ENCODE peak calls at places on chromosome 15, in four cellular contexts. B is SK-N-SH, H is GM12878, A is H1. G is an unnamed sample.

GRCh38 chr15:90701048-90701447 is 16.1 kb upstream of the BLM start:
- DNase-seq in A (no peak), H (no peak), B (no peak), G (no peak)

GRCh38 chr15:66411190-66411589 is 24.5 kb downstream of the MAP2K1 start:
- DNase-seq in A (no peak), B (no peak), H (no peak), G (no peak)

GRCh38 chr15:101170568-101171350 is 81.1 kb downstream of the CHSY1 start:
- DNase-seq in A (no peak), H (no peak), B (no peak), G (no peak)

GRCh38 chr15:47803767-47804166 is 86.5 kb downstream of the SEMA6D start:
- DNase-seq in A (no peak), B (no peak), H (no peak), G (no peak)

GRCh38 chr15:93035953-93036810 is 52.8 kb downstream of the RGMA start:
- DNase-seq in A (peak), B (peak), H (no peak), G (peak)

GRCh38 chr15:54820811-54821210 is 375.9 kb downstream of the RSL24D1 start:
- DNase-seq in H (no peak), B (no peak), A (no peak), G (no peak)

GRCh38 chr15:40338041-40338657 is 2.6 kb downstream of the CCDC9B start:
- DNase-seq in A (peak), H (no peak), B (peak), G (peak)

GRCh38 chr15:58702233-58702632 is 47.3 kb downstream of the ADAM10 start:
- DNase-seq in A (no peak), H (no peak), B (no peak), G (no peak)

GRCh38 chr15:63094495-63094931 is 27.1 kb upstream of the LACTB start:
- DNase-seq in B (no peak), H (no peak), A (no peak), G (no peak)

GRCh38 chr15:41866872-41867579 is 26.8 kb downstream of the SPTBN5 start:
- DNase-seq in B (no peak), A (no peak), H (no peak), G (no peak)

GRCh38 chr15:42494998-42495360 is 455 bp upstream of the SNAP23 start:
- DNase-seq in H (no peak), B (peak), A (no peak), G (no peak)

GRCh38 chr15:36403351-36403750 is 176.1 kb upstream of the CDIN1 start:
- DNase-seq in B (no peak), A (no peak), H (no peak), G (no peak)

GRCh38 chr15:31557899-31558298 is 231.3 kb downstream of the KLF13 start:
- DNase-seq in B (no peak), A (no peak), H (no peak), G (no peak)

GRCh38 chr15:26050979-26051378 is 187.9 kb upstream of the ATP10A start:
- DNase-seq in H (no peak), A (no peak), B (peak), G (no peak)

GRCh38 chr15:48112242-48112641 is 8.5 kb upstream of the SLC24A5 start:
- DNase-seq in H (no peak), A (peak), B (peak), G (no peak)

GRCh38 chr15:65059931-65060596 is 7.7 kb downstream of the RASL12 start:
- DNase-seq in B (no peak), A (no peak), H (no peak), G (no peak)

GRCh38 chr15:48800811-48801460 is 9.9 kb downstream of the CEP152 start:
- DNase-seq in A (no peak), B (peak), H (no peak), G (peak)

GRCh38 chr15:52184721-52185120 is 6.5 kb downstream of the GNB5 start:
- DNase-seq in B (no peak), H (no peak), A (no peak), G (no peak)

GRCh38 chr15:73996939-73997338 is 2.4 kb downstream of the PML start:
- DNase-seq in A (no peak), H (no peak), B (no peak), G (no peak)

GRCh38 chr15:75348034-75348562 is 1.3 kb downstream of the NEIL1 start:
- DNase-seq in B (peak), H (no peak), A (peak), G (peak)

GRCh38 chr15:38826880-38827279 is 262.3 kb upstream of the RASGRP1 start:
- DNase-seq in H (no peak), A (no peak), B (no peak), G (no peak)
- TF ChIP-seq NRF1 in H (no peak), A (no peak), B (no peak), G (no peak)

GRCh38 chr15:72758195-72758594 is 25.4 kb downstream of the ADPGK start:
- DNase-seq in H (no peak), B (no peak), A (no peak), G (no peak)
- TF ChIP-seq CHD2 in H (no peak), B (no peak), A (no peak), G (no peak)

GRCh38 chr15:44132057-44132456 is 63.0 kb downstream of the FRMD5 start:
- DNase-seq in B (no peak), H (no peak), A (no peak), G (no peak)

GRCh38 chr15:44136991-44137477 is 58.0 kb downstream of the FRMD5 start:
- DNase-seq in H (no peak), B (no peak), A (no peak), G (no peak)

DNA sequence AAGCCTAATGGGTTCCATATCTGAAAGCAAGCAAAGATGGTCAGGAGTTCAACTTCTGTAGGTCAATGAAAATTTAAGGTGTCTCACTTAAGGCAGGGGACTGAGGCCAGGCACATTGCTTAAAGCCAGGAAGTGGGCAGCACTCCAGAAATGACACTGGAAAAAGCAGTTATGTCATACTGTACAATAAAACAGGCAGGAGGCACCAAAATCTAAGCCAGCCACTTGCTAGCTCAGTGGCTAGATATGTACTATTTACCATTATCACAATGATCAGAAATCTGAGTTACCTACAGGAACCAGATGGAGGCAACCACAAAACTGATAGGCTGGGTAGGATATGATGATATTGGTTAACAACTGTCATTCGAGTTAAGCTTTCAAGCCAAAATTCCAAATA is 57.3 kb downstream of the FRMD5 start:
- DNase-seq in B (peak), A (no peak), H (no peak), G (no peak)
- TF ChIP-seq NRF1 in B (no peak), A (no peak), H (no peak), G (no peak)

DNA sequence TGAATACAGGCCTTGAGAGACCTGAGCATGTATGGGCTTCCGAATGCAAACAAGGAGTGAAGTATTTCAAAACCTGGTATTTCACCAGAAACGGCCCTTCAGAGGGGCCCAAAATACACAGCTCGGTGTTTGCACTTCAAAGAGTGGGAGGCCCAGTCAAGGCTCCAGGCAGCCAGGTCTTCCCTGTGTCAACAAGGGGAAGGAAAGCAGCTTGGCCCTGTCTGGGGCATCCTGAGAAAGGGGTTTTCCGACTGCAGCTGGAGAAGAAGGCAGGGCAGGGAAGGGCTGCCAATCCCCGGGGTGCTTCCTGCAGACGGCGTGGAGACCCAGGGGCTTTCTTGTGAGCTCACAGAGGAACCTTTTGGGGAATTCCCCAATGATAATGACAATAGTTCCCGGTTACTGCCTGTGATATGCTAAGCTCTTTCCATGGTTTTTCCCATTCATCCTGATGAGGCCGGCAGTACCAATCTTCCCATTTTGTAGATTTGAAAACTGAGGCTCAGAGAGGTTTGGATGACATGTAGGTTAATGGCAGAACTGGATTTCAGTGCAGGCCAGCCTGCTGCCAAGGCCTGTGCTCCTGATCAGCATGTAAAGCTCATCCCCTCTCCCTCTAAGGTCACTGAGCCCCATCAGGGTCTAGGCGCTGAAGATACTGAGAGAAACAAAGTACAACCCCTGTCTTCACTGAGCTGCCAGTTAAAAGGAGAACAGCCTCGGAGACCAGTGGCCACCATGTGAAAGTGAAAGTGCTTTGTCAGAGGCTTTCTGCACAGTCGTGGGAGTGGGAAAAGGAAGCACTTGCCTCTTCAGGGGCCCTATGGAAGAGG is 43.0 kb upstream of the TLE3 start:
- DNase-seq in A (peak), H (no peak), B (no peak), G (no peak)
- TF ChIP-seq CHD2 in A (no peak), H (no peak), B (no peak), G (no peak)

GRCh38 chr15:38251726-38252480 is 733 bp upstream of the SPRED1 start:
- DNase-seq in A (peak), H (peak), B (peak), G (peak)

GRCh38 chr15:38252481-38253311 is at the start of gene SPRED1:
- DNase-seq in H (no peak), B (peak), A (peak), G (peak)

GRCh38 chr15:38255690-38256089 is 3.1 kb downstream of the SPRED1 start:
- DNase-seq in A (no peak), H (no peak), B (no peak), G (no peak)

GRCh38 chr15:38253448-38253847 is 812 bp downstream of the SPRED1 start:
- DNase-seq in H (no peak), A (no peak), B (no peak), G (peak)

DNA sequence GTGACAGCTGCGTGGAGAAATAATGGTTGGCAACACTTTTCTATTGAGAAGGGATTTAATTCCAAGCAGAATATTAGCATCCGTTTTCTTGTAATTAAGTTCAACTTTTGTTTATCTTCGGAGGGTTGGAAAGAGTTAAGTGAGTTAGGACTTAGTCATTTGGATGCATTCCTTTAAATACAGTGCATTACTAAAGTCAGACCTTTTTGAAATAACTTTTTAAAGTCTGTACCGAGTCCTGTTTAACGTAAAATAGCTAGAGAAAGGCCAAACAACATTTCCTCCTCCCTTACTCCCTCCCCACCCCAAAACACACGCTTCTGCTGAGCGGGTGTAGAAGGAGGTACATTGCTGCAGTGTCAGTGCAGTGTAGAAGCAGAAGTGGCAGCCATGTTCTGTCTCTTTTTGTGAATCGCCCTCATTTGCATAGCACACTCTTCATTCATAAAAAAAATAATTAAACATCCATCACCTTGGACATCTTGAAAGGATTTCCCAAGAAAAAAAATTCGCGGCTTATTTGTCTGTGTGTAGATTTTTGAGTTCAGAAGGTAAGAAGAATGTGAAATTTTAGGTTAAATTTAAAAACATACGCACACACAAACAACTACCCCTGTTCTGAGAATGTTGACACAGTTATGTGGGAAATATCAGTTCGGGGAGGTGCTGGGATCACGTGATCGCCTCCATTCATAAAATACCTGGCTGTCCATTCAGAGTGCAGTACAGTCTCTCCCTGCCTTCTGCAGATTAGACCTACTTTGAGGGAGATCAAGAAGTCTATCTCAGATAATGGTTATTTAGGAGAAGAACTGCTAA is 1.6 kb downstream of the SPRED1 start:
- DNase-seq in B (peak), A (no peak), H (peak), G (peak)
- TF ChIP-seq NRF1 in B (no peak), A (no peak), H (no peak), G (no peak)

DNA sequence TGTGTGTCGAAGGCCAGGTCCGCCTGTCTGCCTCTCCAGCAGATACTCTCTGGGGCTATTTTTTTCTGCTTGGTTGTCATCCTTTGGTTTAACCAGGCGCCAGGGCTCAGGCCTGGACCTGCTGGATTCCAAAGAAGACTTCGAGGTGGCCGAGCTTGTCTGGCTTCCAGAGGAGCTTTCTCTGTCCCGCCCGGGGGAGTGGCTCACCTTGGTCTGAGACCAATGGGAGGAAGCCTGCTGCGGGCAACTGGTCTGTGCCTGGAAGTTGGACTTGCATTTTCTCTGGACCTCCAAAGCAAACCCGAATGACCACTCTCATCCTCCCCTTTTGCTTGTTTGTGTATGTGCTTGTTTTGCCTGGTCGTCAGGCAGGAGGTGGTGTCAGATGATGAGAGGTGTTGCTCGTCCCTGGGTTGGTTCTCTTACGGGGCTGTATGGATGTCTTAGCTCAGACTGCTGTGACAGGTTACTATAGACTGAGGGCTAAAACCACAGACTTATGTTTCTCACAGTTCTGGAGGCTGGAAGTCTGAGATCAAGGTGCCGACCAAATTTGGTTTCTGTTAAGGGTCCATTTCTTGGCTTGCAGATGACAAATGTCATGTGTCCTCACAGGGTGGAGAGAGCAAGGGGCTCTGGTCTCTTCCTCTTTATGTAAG is 19.3 kb downstream of the IGF1R start:
- DNase-seq in H (no peak), B (no peak), A (peak), G (no peak)
- TF ChIP-seq CHD2 in H (no peak), B (no peak), A (no peak), G (no peak)

DNA sequence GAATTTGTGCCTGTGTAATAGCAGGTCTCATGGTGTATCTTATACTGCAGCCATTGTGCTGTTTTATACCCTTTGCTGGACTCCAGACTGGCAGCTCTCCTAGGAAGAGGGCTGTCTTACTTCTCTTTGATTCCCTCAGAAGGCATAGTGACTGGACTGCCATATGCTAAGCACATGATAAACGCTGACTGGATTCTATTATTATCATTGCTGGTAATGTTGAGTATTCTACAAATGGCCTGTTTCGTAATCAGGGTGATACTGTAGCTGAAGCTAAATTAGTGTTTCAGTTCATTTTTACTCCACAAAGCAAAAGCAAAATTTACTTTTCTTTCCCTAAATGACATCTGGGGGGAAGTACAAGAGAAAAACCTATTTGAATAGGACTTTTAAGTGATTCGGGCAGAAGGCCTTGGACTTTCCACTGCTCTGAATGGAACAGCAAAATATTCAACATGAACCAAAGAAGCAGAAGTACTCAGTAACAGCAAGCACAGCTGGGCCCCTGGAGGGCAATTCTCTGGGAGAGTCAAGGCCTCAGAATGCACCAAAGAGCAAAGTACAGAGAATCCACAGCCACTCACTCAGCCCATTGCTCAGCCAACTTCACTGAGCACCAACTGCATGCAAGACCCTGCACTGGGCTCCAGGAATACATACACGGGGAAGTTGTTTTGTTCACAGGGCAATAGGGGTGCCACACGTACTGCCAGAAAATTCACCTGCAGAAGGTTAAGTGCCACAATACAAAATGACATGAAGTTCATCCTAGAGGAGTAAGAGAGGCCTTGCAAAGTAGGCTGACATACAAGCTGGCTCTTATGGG is 7.9 kb upstream of the BCL2A1 start:
- DNase-seq in B (no peak), H (peak), A (no peak), G (no peak)
- TF ChIP-seq NRF1 in B (no peak), H (no peak), A (no peak), G (no peak)